ENCODE peak calls at places on chromosomes 11 and 22, in four cellular contexts. B is activated T-cell treated with anti-CD3 and anti-CD28 coated beads for 1 hour, D is adipocyte, P is stomach. Q is an unnamed sample.

GRCh38 chr11:44916316-44916715 is 34.4 kb downstream of the TP53I11 start:
- DNase-seq in B (no peak), D (no peak), P (no peak), Q (no peak)

GRCh38 chr11:61532136-61533038 is 23.8 kb downstream of the LRRC10B start:
- DNase-seq in B (peak), P (peak), D (peak), Q (peak)

GRCh38 chr11:70376621-70377020 is 21.7 kb upstream of the CTTN start:
- DNase-seq in P (no peak), B (no peak), D (no peak), Q (no peak)

GRCh38 chr11:128316541-128317206 is 270.7 kb downstream of the ETS1 start:
- DNase-seq in B (no peak), D (no peak), P (no peak), Q (no peak)

GRCh38 chr22:28883917-28884753 is 763 bp downstream of the ZNRF3 start:
- DNase-seq in D (peak), P (peak), B (peak), Q (peak)

GRCh38 chr22:37276771-37277170 is 5.5 kb upstream of the CYTH4 start:
- DNase-seq in P (no peak), D (peak), B (no peak), Q (no peak)

GRCh38 chr11:132033051-132033450 is 662.6 kb downstream of the NTM start:
- DNase-seq in D (no peak), B (no peak), P (no peak), Q (no peak)

GRCh38 chr11:122032317-122032716 is 83.7 kb downstream of the BLID start:
- DNase-seq in P (no peak), D (peak), B (no peak), Q (no peak)

GRCh38 chr22:44459041-44459440 is 39.0 kb downstream of the RTL6 start:
- DNase-seq in B (no peak), P (peak), D (no peak), Q (no peak)

GRCh38 chr22:19361501-19362103 is 69.9 kb downstream of the HIRA start:
- DNase-seq in P (no peak), D (no peak), B (no peak), Q (peak)

GRCh38 chr22:30038219-30038618 is 42.0 kb upstream of the HORMAD2 start:
- DNase-seq in B (no peak), D (peak), P (peak), Q (peak)

GRCh38 chr11:65442952-65443351 is 20.4 kb downstream of the NEAT1 start:
- DNase-seq in D (no peak), P (no peak), B (no peak), Q (peak)

GRCh38 chr11:45568031-45568430 is 97.4 kb downstream of the CHST1 start:
- DNase-seq in D (no peak), P (no peak), B (no peak), Q (no peak)

GRCh38 chr11:134079317-134079716 is 10.4 kb downstream of the JAM3 start:
- DNase-seq in B (no peak), D (peak), P (no peak), Q (no peak)

GRCh38 chr11:3970101-3970500 is 114.6 kb downstream of the STIM1 start:
- DNase-seq in P (no peak), D (no peak), B (no peak), Q (no peak)

GRCh38 chr11:23079382-23079813 is 219.1 kb upstream of the CCDC179 start:
- DNase-seq in P (no peak), D (peak), B (no peak), Q (no peak)

GRCh38 chr22:22702159-22702873 is 57.9 kb downstream of the GGTLC2 start:
- DNase-seq in D (no peak), B (no peak), P (no peak), Q (no peak)

GRCh38 chr11:100484948-100485347 is 202.1 kb upstream of the ARHGAP42 start:
- DNase-seq in P (no peak), B (no peak), D (no peak), Q (no peak)

GRCh38 chr11:112163875-112164521 is at the start of gene IL18:
- DNase-seq in P (peak), D (no peak), B (no peak), Q (peak)

GRCh38 chr11:76542436-76542835 is 97.6 kb downstream of the EMSY start:
- DNase-seq in P (no peak), D (no peak), B (no peak), Q (no peak)

GRCh38 chr11:64629796-64630562 is 39.0 kb downstream of the SLC22A12 start:
- DNase-seq in B (no peak), P (no peak), D (no peak), Q (no peak)

GRCh38 chr11:56783448-56784041 is 35.0 kb upstream of the OR9G4 start:
- DNase-seq in D (peak), P (no peak), B (no peak), Q (no peak)

GRCh38 chr11:104338186-104338585 is 174.2 kb upstream of the PDGFD start:
- DNase-seq in P (no peak), D (peak), B (no peak), Q (no peak)

GRCh38 chr22:48895831-48896765 is 931.6 kb downstream of the BRD1 start:
- DNase-seq in P (no peak), D (no peak), B (no peak), Q (no peak)

GRCh38 chr11:58028687-58029411 is 1.9 kb upstream of the OR6Q1 start:
- DNase-seq in P (no peak), D (no peak), B (no peak), Q (no peak)

GRCh38 chr22:20974336-20974955 is 7.4 kb downstream of the AIFM3 start:
- DNase-seq in D (no peak), P (no peak), B (no peak), Q (no peak)

GRCh38 chr11:130002352-130002845 is at the start of gene PRDM10:
- DNase-seq in B (peak), P (peak), D (peak), Q (peak)

GRCh38 chr11:132050577-132051180 is 680.3 kb downstream of the NTM start:
- DNase-seq in B (no peak), D (peak), P (no peak), Q (no peak)

GRCh38 chr22:19840955-19841640 is 13.6 kb downstream of the GNB1L start:
- DNase-seq in B (no peak), D (no peak), P (no peak), Q (no peak)

GRCh38 chr11:103798029-103798428 is 238.4 kb upstream of the DDI1 start:
- DNase-seq in B (no peak), P (no peak), D (peak), Q (no peak)

GRCh38 chr11:16605440-16605970 is 132.9 kb upstream of the C11orf58 start:
- DNase-seq in D (peak), B (no peak), P (peak), Q (peak)

Q was measured in thyroid gland.